ENCODE peak calls at places on chromosome 5, in five cellular contexts. L is Right ventricle myocardium superior, D is A172, C is head of caudate nucleus, X is hippocampal formation. B is an unnamed sample.

GRCh38 chr5:35478856-35479682 is 138.6 kb upstream of the SPEF2 start:
- DNase-seq in X (no peak), C (no peak), D (peak), L (no peak), B (no peak)

GRCh38 chr5:172740483-172741205 is 30.4 kb downstream of the DUSP1 start:
- DNase-seq in L (peak), X (no peak), C (no peak), D (peak), B (no peak)

GRCh38 chr5:149740866-149741459 is 10.9 kb downstream of the PPARGC1B start:
- DNase-seq in C (peak), D (no peak), L (no peak), X (peak), B (peak)

GRCh38 chr5:138639326-138639725 is 64.1 kb upstream of the HSPA9 start:
- DNase-seq in C (no peak), D (no peak), L (no peak), X (no peak), B (no peak)

GRCh38 chr5:151757233-151758140 is 944 bp downstream of the ATOX1 start:
- DNase-seq in X (no peak), C (no peak), L (no peak), D (no peak), B (no peak)

GRCh38 chr5:66324357-66324756 is 180.3 kb downstream of the SREK1 start:
- DNase-seq in X (no peak), D (no peak), C (peak), L (peak), B (no peak)

GRCh38 chr5:137563646-137564474 is 64.7 kb upstream of the SPOCK1 start:
- DNase-seq in L (peak), D (peak), C (no peak), X (peak), B (no peak)

GRCh38 chr5:129460121-129460950 is at the start of gene ADAMTS19:
- DNase-seq in D (no peak), L (peak), C (peak), X (no peak), B (no peak)

GRCh38 chr5:171684169-171684568 is 101.4 kb upstream of the SMIM23 start:
- DNase-seq in D (no peak), X (no peak), C (no peak), L (no peak), B (no peak)

GRCh38 chr5:14292766-14293165 is 149.6 kb downstream of the TRIO start:
- DNase-seq in L (no peak), C (no peak), X (peak), D (no peak), B (no peak)

GRCh38 chr5:170097934-170098333 is 7.8 kb upstream of the FOXI1 start:
- DNase-seq in C (no peak), D (no peak), X (no peak), L (no peak), B (no peak)

GRCh38 chr5:60026174-60026573 is 132.6 kb upstream of the PDE4D start:
- DNase-seq in D (peak), C (no peak), X (no peak), L (no peak), B (no peak)

GRCh38 chr5:73264626-73265025 is 91.6 kb downstream of the TMEM174 start:
- DNase-seq in D (no peak), X (no peak), L (no peak), C (no peak), B (no peak)

GRCh38 chr5:141528401-141528984 is 39.6 kb downstream of the PCDHGC5 start:
- DNase-seq in D (no peak), C (no peak), X (no peak), L (peak), B (no peak)

GRCh38 chr5:61460471-61460870 is 128.4 kb downstream of the ZSWIM6 start:
- DNase-seq in X (no peak), D (no peak), L (no peak), C (no peak), B (no peak)

GRCh38 chr5:151906246-151906645 is 18.4 kb downstream of the GLRA1 start:
- DNase-seq in C (no peak), D (peak), X (no peak), L (no peak), B (no peak)

GRCh38 chr5:1704266-1704665 is 95.4 kb downstream of the MRPL36 start:
- DNase-seq in D (no peak), X (no peak), C (no peak), L (no peak), B (no peak)

GRCh38 chr5:76679231-76679630 is 36.7 kb upstream of the F2R start:
- DNase-seq in C (no peak), X (peak), L (peak), D (no peak), B (no peak)

GRCh38 chr5:100797863-100798262 is 105.2 kb downstream of the ST8SIA4 start:
- DNase-seq in C (no peak), D (peak), X (no peak), L (no peak), B (no peak)

GRCh38 chr5:64690417-64691151 is at the start of gene SHISAL2B:
- DNase-seq in D (no peak), L (no peak), C (no peak), X (no peak), B (peak)

B was measured in NCI-H2227 treated with DMSO at 0.1 percent for 48 hours.